ENCODE peak calls at places on chromosome 17, in seven cellular contexts. X is fibroblast of lung, F is AG04450, N is colonic mucosa, E is A673, T is retinal pigment epithelial cell, P is fibroblast of mammary gland. K is an unnamed sample.

GRCh38 chr17:1473170-1473569 is 17.1 kb upstream of the CRK start:
- DNase-seq in X (no peak), F (no peak), N (no peak), E (peak), T (no peak), P (no peak), K (no peak)

GRCh38 chr17:35731239-35731931 is at the start of gene RASL10B:
- DNase-seq in X (peak), F (no peak), N (no peak), E (peak), T (no peak), P (no peak), K (no peak)

GRCh38 chr17:44651228-44651627 is 5.0 kb upstream of the MEIOC start:
- DNase-seq in X (no peak), F (no peak), N (no peak), E (no peak), T (no peak), P (no peak), K (no peak)

GRCh38 chr17:82240506-82241182 is 11.8 kb downstream of the SLC16A3 start:
- DNase-seq in X (no peak), F (no peak), N (no peak), E (no peak), T (no peak), P (no peak), K (no peak)

GRCh38 chr17:230371-230770 is 48.9 kb upstream of the DOC2B start:
- DNase-seq in X (no peak), F (no peak), N (no peak), E (no peak), T (no peak), P (no peak), K (no peak)

GRCh38 chr17:36827056-36827455 is 110.2 kb upstream of the LHX1 start:
- DNase-seq in X (no peak), F (no peak), N (no peak), E (no peak), T (no peak), P (no peak), K (no peak)

GRCh38 chr17:2396568-2397246 is 4.2 kb downstream of the MNT start:
- DNase-seq in X (peak), F (peak), N (peak), E (peak), T (peak), P (peak), K (no peak)

GRCh38 chr17:36674278-36674650 is 72.9 kb downstream of the MRM1 start:
- DNase-seq in X (no peak), F (no peak), N (no peak), E (no peak), T (no peak), P (no peak), K (no peak)

GRCh38 chr17:28180449-28180848 is 138.0 kb downstream of the NLK start:
- DNase-seq in X (peak), F (peak), N (no peak), E (no peak), T (no peak), P (no peak), K (no peak)

GRCh38 chr17:14289162-14289561 is 11.7 kb upstream of the HS3ST3B1 start:
- DNase-seq in X (no peak), F (no peak), N (no peak), E (no peak), T (no peak), P (peak), K (no peak)

GRCh38 chr17:78130080-78130438 is 512 bp upstream of the TMC8 start:
- DNase-seq in X (no peak), F (no peak), N (no peak), E (no peak), T (no peak), P (no peak), K (no peak)

GRCh38 chr17:6498798-6499540 is 54.7 kb downstream of the PIMREG start:
- DNase-seq in X (no peak), F (no peak), N (no peak), E (no peak), T (no peak), P (no peak), K (no peak)

GRCh38 chr17:31294839-31295488 is 2.1 kb downstream of the OMG start:
- DNase-seq in X (peak), F (no peak), N (no peak), E (no peak), T (no peak), P (no peak), K (no peak)

GRCh38 chr17:78748730-78749317 is 33.2 kb downstream of the CYTH1 start:
- DNase-seq in X (peak), F (no peak), N (peak), E (no peak), T (no peak), P (peak), K (no peak)

GRCh38 chr17:75442168-75443103 is 14.0 kb upstream of the TMEM94 start:
- DNase-seq in X (no peak), F (no peak), N (no peak), E (no peak), T (no peak), P (no peak), K (no peak)

GRCh38 chr17:63364387-63364786 is 81.7 kb downstream of the CYB561 start:
- DNase-seq in X (peak), F (no peak), N (no peak), E (no peak), T (no peak), P (peak), K (no peak)

GRCh38 chr17:79760197-79760906 is 17.6 kb upstream of the CBX2 start:
- DNase-seq in X (no peak), F (no peak), N (no peak), E (no peak), T (no peak), P (no peak), K (no peak)
- H3K4me3 ChIP-seq in X (no peak), F (no peak), N (no peak), E (no peak), T (no peak), P (no peak), K (no peak)

DNA sequence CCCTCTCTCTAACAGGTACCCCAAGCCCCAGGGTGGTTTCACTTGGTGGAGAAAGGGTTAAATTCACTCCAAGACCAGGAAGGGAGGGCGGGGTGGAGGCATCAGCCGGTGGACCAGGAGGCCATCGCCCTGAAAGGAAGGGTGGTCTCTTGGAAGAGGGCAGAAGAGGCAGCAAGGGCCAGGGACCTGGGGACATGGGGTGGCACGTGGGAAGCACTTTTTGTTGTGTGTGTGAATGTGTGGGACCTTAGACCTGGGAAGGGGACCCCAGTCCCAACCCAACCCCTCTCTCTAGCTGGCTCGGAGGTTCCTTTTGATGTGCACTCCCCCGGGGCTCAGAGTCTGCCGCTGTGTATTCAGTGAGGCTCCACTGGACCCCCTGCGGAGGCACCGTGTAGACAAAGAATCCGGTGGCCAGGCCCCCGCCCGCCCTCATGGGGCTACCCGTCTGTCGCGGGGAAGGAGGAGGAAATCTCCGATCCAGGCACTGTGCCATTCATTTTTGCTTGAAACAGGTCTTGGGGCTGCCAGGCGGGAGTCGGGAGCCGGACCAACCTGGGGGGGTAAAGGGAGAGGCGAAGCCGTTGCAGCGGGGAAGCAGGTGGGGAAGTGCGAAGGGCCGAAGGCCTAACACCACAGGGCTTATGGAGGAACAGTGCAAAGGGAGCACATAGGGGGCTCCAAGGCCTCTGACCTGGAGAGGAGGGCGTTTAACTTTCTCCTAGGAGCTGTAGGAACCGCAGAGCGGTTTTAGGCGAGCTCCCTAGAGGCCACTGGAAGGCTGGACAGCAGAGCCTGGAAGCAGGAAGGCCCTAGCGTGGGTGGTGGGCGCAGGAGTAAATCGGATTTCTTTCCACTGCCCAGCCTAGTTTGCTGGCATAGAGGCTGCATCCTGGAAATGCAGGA is 3.2 kb upstream of the WNT3 start:
- DNase-seq in X (no peak), F (no peak), N (no peak), E (no peak), T (no peak), P (no peak), K (no peak)
- H3K4me3 ChIP-seq in X (no peak), F (no peak), N (no peak), E (no peak), T (no peak), P (no peak), K (no peak)

GRCh38 chr17:29412780-29413565 is 22.8 kb downstream of the TAOK1 start:
- DNase-seq in X (peak), F (peak), N (no peak), E (peak), T (no peak), P (peak), K (no peak)
- H3K4me3 ChIP-seq in X (no peak), F (no peak), N (no peak), E (peak), T (no peak), P (no peak), K (no peak)

DNA sequence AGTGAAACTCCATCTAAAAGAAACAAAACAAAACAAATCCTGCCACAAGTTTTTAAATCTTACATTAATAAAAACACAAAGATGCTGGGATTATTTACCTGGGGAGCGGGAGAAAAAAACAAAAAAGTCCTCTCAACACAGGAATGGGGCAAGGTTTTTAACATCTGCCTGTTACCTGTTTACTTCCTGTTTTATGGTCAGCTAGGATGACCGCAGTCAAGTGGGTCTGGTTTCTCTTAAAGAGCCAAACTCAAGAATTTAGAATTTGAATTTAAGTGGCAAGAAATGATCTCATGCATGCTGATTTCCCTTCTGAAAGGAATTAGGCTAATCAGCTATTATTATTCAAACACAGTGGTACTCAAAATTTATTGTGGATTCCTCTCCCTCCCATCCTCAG is 39.7 kb upstream of the TBC1D3K start:
- DNase-seq in X (no peak), F (no peak), N (no peak), E (no peak), T (no peak), P (no peak), K (no peak)
- H3K4me3 ChIP-seq in X (no peak), F (no peak), N (no peak), E (no peak), T (no peak), P (no peak), K (peak)

DNA sequence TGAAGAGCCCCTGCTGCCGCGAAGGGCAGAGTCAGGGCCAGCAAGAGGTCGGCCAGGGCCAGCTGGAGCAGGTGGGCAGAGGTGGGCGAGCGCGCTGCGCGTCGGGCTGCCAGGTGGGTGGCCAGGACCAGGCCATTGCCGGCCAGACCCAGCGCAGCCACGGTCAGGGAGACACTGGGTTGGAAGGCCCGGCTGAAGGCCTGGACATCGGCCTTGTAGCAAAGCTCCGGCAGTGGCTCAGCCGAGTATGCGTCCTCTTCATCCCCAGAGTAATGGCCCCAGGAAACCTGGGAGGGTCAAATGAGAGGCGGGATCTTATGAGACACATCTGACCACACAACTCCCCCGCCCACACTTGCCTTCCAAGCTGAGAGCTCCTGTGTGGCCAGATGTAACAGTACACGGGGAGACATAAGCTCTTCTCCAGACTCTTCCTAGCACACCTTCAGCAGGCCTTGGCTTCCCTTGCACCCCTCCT is 1.3 kb downstream of the CCR10 start:
- DNase-seq in X (no peak), F (no peak), N (no peak), E (no peak), T (no peak), P (peak), K (no peak)
- H3K4me3 ChIP-seq in X (peak), F (peak), N (peak), E (no peak), T (no peak), P (peak), K (peak)